ENCODE peak calls at places on chromosomes 7 and 10, in ten cellular contexts. N is GM12891, F is H9, V is foreskin fibroblast, R is nephron progenitor cell, I is NCI-H1092 treated with DMSO at 0.1 percent for 48 hours, Q is HS-5, M is spleen, J is GM23248, G is Right ventricle myocardium inferior. K is an unnamed sample.

GRCh38 chr7:128410092-128410665 is 397 bp upstream of the IMPDH1 start:
- DNase-seq in N (no peak), F (no peak), V (peak), R (peak), I (peak), Q (peak), M (peak), J (peak), G (peak), K (peak)

GRCh38 chr7:16063241-16063640 is 358.1 kb downstream of the CRPPA start:
- DNase-seq in N (no peak), F (no peak), V (peak), R (no peak), I (no peak), Q (no peak), M (no peak), J (no peak), G (no peak), K (peak)

GRCh38 chr7:153891990-153892389 is 160.2 kb upstream of the DPP6 start:
- DNase-seq in N (no peak), F (no peak), V (no peak), R (no peak), I (no peak), Q (no peak), M (no peak), J (no peak), G (no peak), K (no peak)

GRCh38 chr7:155763721-155764431 is 48.4 kb downstream of the SHH start:
- DNase-seq in N (peak), F (no peak), V (peak), R (no peak), I (no peak), Q (no peak), M (peak), J (no peak), G (no peak), K (no peak)

GRCh38 chr7:110347091-110347490 is 743.8 kb upstream of the LRRN3 start:
- DNase-seq in N (no peak), F (no peak), V (no peak), R (no peak), I (peak), Q (no peak), M (no peak), J (no peak), G (no peak), K (peak)

GRCh38 chr7:30069096-30069867 is 41.1 kb downstream of the PLEKHA8 start:
- DNase-seq in N (no peak), F (no peak), V (no peak), R (no peak), I (no peak), Q (no peak), M (no peak), J (no peak), G (no peak), K (no peak)

GRCh38 chr7:31129067-31129466 is 77.0 kb downstream of the ADCYAP1R1 start:
- DNase-seq in N (no peak), F (no peak), V (no peak), R (no peak), I (peak), Q (no peak), M (no peak), J (peak), G (no peak), K (peak)

GRCh38 chr7:18570890-18571478 is 75.4 kb downstream of the HDAC9 start:
- DNase-seq in N (no peak), F (no peak), V (peak), R (no peak), I (peak), Q (no peak), M (no peak), J (peak), G (no peak), K (peak)

GRCh38 chr10:6722616-6723004 is 142.5 kb upstream of the PRKCQ start:
- DNase-seq in N (no peak), F (no peak), V (peak), R (no peak), I (no peak), Q (no peak), M (no peak), J (peak), G (no peak), K (no peak)

GRCh38 chr10:127034224-127034623 is 129.0 kb downstream of the DOCK1 start:
- DNase-seq in N (no peak), F (no peak), V (no peak), R (no peak), I (no peak), Q (no peak), M (no peak), J (no peak), G (no peak), K (no peak)

GRCh38 chr7:41224063-41224763 is 478.7 kb downstream of the INHBA start:
- DNase-seq in N (no peak), F (no peak), V (peak), R (no peak), I (no peak), Q (peak), M (no peak), J (peak), G (no peak), K (no peak)

GRCh38 chr7:150399861-150400778 is 21.0 kb downstream of the ZNF775 start:
- DNase-seq in N (no peak), F (peak), V (peak), R (no peak), I (no peak), Q (no peak), M (no peak), J (peak), G (peak), K (no peak)

GRCh38 chr10:6197274-6197673 is 5.5 kb upstream of the PFKFB3 start:
- DNase-seq in N (no peak), F (no peak), V (no peak), R (no peak), I (no peak), Q (no peak), M (no peak), J (peak), G (no peak), K (no peak)

K was measured in DMS 273 treated with DMSO at 0.1 percent for 48 hours.